ENCODE peak calls at places on chromosomes 16 and 17, in ten cellular contexts. F is hepatic stellate cell; Z is mucosa of gallbladder; M is left ventricle myocardium inferior; B is H9; G is heart right ventricle; E is CD4-positive, CD25-positive, alpha-beta regulatory T cell; L is activated naive CD4-positive, alpha-beta T cell; U is NCI-H1092; V is AG09319. X is an unnamed sample.

GRCh38 chr17:42980766-42981397 is 517 bp downstream of the RUNDC1 start:
- DNase-seq in E (peak; percentile 78), L (peak; percentile 39), V (no peak), G (peak; percentile 27), F (peak; percentile 60), M (peak; percentile 24), B (peak; percentile 71), U (peak; percentile 35), Z (peak; percentile 29), X (peak; percentile 78)

GRCh38 chr17:69305177-69305576 is 21.8 kb downstream of the ABCA5 start:
- DNase-seq in E (no peak), L (no peak), V (no peak), B (no peak), U (no peak), G (no peak), F (no peak), Z (no peak), M (no peak), X (no peak)

GRCh38 chr16:65572156-65572555 is 450.3 kb upstream of the CDH11 start:
- DNase-seq in B (no peak), L (no peak), G (no peak), M (no peak), V (peak; percentile 41), U (no peak), F (peak; percentile 75), Z (no peak), E (no peak), X (no peak)

GRCh38 chr16:69859105-69859969 is 91.8 kb upstream of the CLEC18A start:
- DNase-seq in U (no peak), V (no peak), B (peak; percentile 83), Z (peak; percentile 34), L (no peak), M (peak; percentile 40), E (peak; percentile 24), G (peak; percentile 58), F (no peak), X (no peak)

GRCh38 chr17:27339836-27340550 is 46.1 kb downstream of the WSB1 start:
- DNase-seq in M (no peak), G (no peak), L (peak; percentile 21), E (peak; percentile 70), Z (no peak), V (no peak), U (no peak), B (no peak), F (no peak), X (no peak)

GRCh38 chr17:75069783-75070182 is 18.0 kb upstream of the SLC16A5 start:
- DNase-seq in L (no peak), V (no peak), E (peak; percentile 51), Z (no peak), U (no peak), B (no peak), M (no peak), F (peak; percentile 70), G (no peak), X (peak; percentile 26)

GRCh38 chr17:17599965-17600364 is 8.5 kb upstream of the PEMT start:
- DNase-seq in G (no peak), V (no peak), B (no peak), M (no peak), F (no peak), L (no peak), Z (no peak), U (no peak), E (no peak), X (no peak)

GRCh38 chr17:37676115-37676925 is 33.1 kb upstream of the DDX52 start:
- DNase-seq in U (no peak), E (no peak), Z (no peak), L (no peak), M (no peak), V (no peak), F (no peak), G (no peak), B (no peak), X (no peak)

GRCh38 chr17:50452627-50453300 is 15.9 kb downstream of the CHAD start:
- DNase-seq in E (no peak), B (no peak), L (no peak), V (no peak), U (no peak), M (no peak), F (no peak), G (no peak), Z (no peak), X (no peak)